ENCODE peak calls at places on chromosomes 12 and 14, in six cellular contexts. Q, G, M, J, N and S are unnamed samples.

GRCh38 chr12:22588817-22589216 is 36.2 kb upstream of the ETNK1 start:
- DNase-seq in N (peak), G (no peak), J (no peak), M (peak), Q (no peak), S (no peak)

GRCh38 chr12:91133871-91134270 is 22.6 kb upstream of the LUM start:
- DNase-seq in J (no peak), M (peak), G (no peak), N (no peak), Q (no peak), S (no peak)

GRCh38 chr14:60092516-60092915 is 793 bp downstream of the PCNX4 start:
- DNase-seq in N (no peak), M (no peak), G (peak), J (peak), Q (no peak), S (peak)

GRCh38 chr14:55249423-55249822 is 21.8 kb upstream of the FBXO34 start:
- DNase-seq in Q (no peak), G (no peak), N (no peak), M (no peak), J (no peak), S (no peak)

GRCh38 chr14:63650336-63650952 is 8.8 kb upstream of the WDR89 start:
- DNase-seq in G (no peak), N (no peak), M (no peak), J (no peak), Q (no peak), S (no peak)

GRCh38 chr12:91817512-91817911 is 328.1 kb downstream of the BTG1 start:
- DNase-seq in J (no peak), M (peak), Q (no peak), N (no peak), G (no peak), S (no peak)

GRCh38 chr12:82966160-82966559 is 279.5 kb downstream of the TMTC2 start:
- DNase-seq in N (no peak), Q (no peak), J (no peak), M (no peak), G (no peak), S (no peak)

GRCh38 chr14:36988989-36989388 is 183.4 kb downstream of the SLC25A21 start:
- DNase-seq in G (no peak), M (no peak), N (no peak), Q (no peak), J (no peak), S (no peak)

GRCh38 chr14:66619952-66620351 is 112.0 kb downstream of the GPHN start:
- DNase-seq in N (no peak), Q (no peak), J (no peak), G (no peak), M (no peak), S (no peak)

GRCh38 chr12:68844788-68845695 is 37.1 kb downstream of the MDM2 start:
- DNase-seq in G (no peak), M (no peak), Q (no peak), J (no peak), N (no peak), S (no peak)

GRCh38 chr14:61421212-61421923 is 100.0 kb downstream of the PRKCH start:
- DNase-seq in J (no peak), G (no peak), Q (no peak), M (no peak), N (no peak), S (no peak)

GRCh38 chr14:61609143-61609851 is 86.0 kb upstream of the HIF1A start:
- DNase-seq in M (peak), N (no peak), G (peak), Q (no peak), J (no peak), S (no peak)

GRCh38 chr14:75344396-75344795 is 65.8 kb downstream of the FOS start:
- DNase-seq in G (no peak), J (no peak), N (no peak), M (no peak), Q (no peak), S (no peak)

GRCh38 chr12:110248096-110248447 is 33.0 kb upstream of the ATP2A2 start:
- DNase-seq in J (no peak), G (no peak), Q (no peak), N (peak), M (no peak), S (no peak)
- TF ChIP-seq CTCF in J (no peak), G (no peak), Q (no peak), N (no peak), M (no peak), S (no peak)

GRCh38 chr12:88578821-88579518 is 1.3 kb downstream of the KITLG start:
- DNase-seq in N (peak), Q (no peak), J (no peak), M (peak), G (peak), S (peak)

GRCh38 chr12:88575361-88575959 is 4.8 kb downstream of the KITLG start:
- DNase-seq in J (no peak), N (no peak), G (no peak), M (no peak), Q (no peak), S (no peak)

GRCh38 chr12:88578274-88578673 is 2.0 kb downstream of the KITLG start:
- DNase-seq in N (no peak), J (no peak), Q (no peak), M (no peak), G (peak), S (peak)

GRCh38 chr12:88579572-88579940 is 715 bp downstream of the KITLG start:
- DNase-seq in N (peak), J (peak), G (peak), M (peak), Q (no peak), S (peak)

GRCh38 chr12:88577537-88577936 is 2.7 kb downstream of the KITLG start:
- DNase-seq in G (no peak), N (peak), Q (no peak), M (peak), J (no peak), S (no peak)
- TF ChIP-seq CTCF in G (no peak), N (peak), Q (peak), M (peak), J (no peak), S (peak)

DNA sequence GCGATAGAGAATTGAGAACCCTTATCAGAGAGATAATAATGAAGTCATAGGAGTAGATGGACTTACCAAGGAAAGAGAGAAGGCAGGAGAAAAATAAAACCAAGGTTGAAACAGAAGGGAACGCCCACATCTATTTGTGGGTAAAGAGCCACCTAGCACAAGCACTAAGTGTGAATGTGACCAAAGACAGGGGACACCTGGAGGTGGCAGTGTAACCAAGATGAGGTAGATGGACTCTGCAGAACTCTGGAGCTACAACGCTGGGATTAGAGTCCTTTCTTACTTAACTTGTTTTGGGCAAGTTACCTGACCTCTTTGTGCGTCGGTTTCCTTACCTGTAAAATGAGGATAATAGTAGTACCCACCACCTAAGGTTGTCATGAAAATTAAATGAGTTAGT is 101.9 kb downstream of the SLC5A8 start:
- DNase-seq in J (no peak), M (no peak), G (peak), Q (no peak), N (no peak), S (no peak)
- TF ChIP-seq CTCF in J (no peak), M (no peak), G (peak), Q (no peak), N (no peak), S (no peak)

GRCh38 chr12:110320548-110320947 is 39.5 kb downstream of the ATP2A2 start:
- DNase-seq in N (no peak), J (no peak), G (no peak), M (no peak), Q (no peak), S (no peak)
- TF ChIP-seq CTCF in N (no peak), J (no peak), G (no peak), M (no peak), Q (no peak), S (no peak)

DNA sequence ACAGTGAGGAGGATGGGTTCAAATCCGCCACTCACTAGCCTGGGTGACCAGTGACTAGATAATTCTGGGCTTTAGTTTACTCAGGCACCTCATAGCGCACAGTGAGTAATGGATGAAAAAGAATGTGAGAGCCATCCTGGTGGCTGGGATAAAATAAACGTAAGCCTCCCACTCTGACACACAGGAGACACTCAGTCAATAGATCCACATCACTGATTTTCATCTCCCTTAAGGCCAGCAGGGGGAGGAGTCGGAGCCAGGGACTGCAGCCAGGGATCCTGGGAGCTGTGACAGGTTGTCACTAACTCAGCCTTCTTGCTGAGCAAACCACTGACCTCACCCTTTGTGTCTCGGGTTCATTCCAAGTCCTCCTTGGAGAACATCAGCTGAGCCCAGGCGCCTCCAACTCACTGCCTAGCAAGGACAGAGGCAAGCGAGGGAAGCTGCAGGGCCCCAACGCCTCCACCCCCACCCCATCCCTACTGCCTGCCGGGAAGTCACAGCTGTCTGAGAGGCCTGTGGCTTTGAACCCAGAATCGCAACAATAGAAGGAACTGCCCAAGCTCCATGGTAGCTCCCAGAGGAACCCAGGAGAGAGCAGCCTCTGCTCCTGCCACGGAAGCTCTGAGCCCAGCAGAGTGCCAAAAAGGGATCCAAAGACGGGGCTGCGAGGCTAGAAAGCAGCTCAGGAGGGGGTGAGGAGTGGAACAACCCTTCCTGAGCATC is 30.7 kb downstream of the PXN start:
- DNase-seq in M (peak), N (peak), Q (no peak), G (peak), J (no peak), S (peak)
- TF ChIP-seq CTCF in M (peak), N (peak), Q (peak), G (peak), J (no peak), S (peak)

DNA sequence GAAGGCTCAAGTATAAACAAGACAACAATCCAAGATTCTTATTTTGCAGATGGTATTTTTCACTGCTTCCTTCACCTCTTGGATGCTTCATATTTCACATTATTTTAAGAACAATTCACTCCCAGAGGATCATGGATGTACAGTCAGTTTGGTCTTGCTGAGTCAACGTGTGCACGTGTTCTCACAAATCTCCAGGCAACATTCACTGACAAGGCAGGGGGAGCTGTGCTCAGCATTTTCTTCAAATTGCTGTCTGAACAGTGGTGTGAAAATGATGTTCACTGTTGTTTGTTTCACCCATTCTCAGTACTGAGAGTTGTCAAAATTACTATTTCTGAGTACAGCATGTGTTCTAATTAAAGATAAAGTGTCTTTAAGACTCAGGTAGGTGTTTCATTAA is 118.3 kb upstream of the SLC38A4 start:
- DNase-seq in M (peak), Q (no peak), J (no peak), G (no peak), N (no peak), S (no peak)
- TF ChIP-seq CTCF in M (no peak), Q (peak), J (no peak), G (peak), N (no peak), S (no peak)

DNA sequence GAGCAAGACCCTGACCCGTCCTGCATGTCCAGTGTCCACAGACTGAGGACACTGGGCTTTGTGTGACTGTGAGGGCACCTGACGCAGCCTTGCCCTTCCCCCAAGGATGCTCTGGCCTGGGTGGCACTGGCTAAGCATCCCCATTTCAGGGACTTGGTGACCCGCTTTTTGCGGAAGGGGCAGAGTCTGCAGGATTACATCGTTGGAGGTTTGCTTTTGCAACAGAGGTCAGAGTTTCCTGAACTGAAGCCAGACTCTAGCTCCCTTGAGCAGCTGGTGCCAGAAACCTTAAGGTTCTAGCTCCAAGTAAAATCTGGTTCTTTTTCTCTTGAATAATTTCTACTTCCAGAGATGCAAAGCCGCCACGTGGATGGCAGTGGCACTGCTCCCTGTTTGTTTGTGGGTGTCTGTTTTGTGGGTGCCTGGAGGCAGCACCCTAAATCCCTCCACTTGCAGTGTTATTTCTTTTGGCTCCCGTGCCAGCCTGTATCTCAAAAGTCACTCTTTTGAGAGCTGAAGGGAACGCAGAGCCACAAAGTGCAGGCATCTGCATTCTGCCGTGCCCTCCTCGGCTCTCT is 184.7 kb downstream of the TSPAN9 start:
- DNase-seq in Q (no peak), M (no peak), N (no peak), J (no peak), G (no peak), S (no peak)
- TF ChIP-seq CTCF in Q (no peak), M (no peak), N (no peak), J (no peak), G (no peak), S (no peak)